ENCODE peak calls at places on chromosomes 12 and 14, in seven cellular contexts. T is PC-3; C is stomach; G is CD4-positive, alpha-beta T cell; A is ovary; I is right atrium auricular region; S is neural progenitor cell. R is an unnamed sample. For H3K27me3, the result is how much of the 10 kb centered on the place peaks cover.

GRCh38 chr14:85532981-85533820 is 3.3 kb downstream of the FLRT2 start:
- DNase-seq in I (peak), G (no peak), A (peak), S (peak), C (peak), T (peak), R (peak)

GRCh38 chr12:97643961-97644360 is 181.4 kb downstream of the RMST start:
- DNase-seq in T (no peak), G (no peak), C (no peak), I (no peak), A (no peak), S (peak), R (no peak)

GRCh38 chr14:99807413-99808132 is 14.4 kb downstream of the EML1 start:
- DNase-seq in A (no peak), I (no peak), C (no peak), S (peak), T (peak), G (no peak), R (no peak)

GRCh38 chr14:83874662-83875061 is 1655.3 kb upstream of the FLRT2 start:
- DNase-seq in I (no peak), T (no peak), G (no peak), C (no peak), A (no peak), S (no peak), R (no peak)

GRCh38 chr14:86221755-86222154 is 691.8 kb downstream of the FLRT2 start:
- DNase-seq in T (no peak), A (no peak), C (no peak), S (peak), I (no peak), G (no peak), R (no peak)

GRCh38 chr14:41663478-41663845 is 56.8 kb downstream of the LRFN5 start:
- DNase-seq in I (no peak), C (no peak), G (no peak), S (no peak), A (no peak), T (peak), R (no peak)

GRCh38 chr12:126087692-126088091 is 1022.5 kb downstream of the AACS start:
- DNase-seq in T (no peak), S (no peak), G (no peak), C (no peak), I (no peak), A (no peak), R (no peak)

GRCh38 chr14:99137913-99138571 is 134.0 kb downstream of the BCL11B start:
- DNase-seq in C (peak), I (no peak), S (no peak), A (no peak), T (no peak), G (no peak), R (no peak)

GRCh38 chr12:110102255-110102654 is 21.9 kb upstream of the IFT81 start:
- DNase-seq in T (peak), I (no peak), C (no peak), A (no peak), S (peak), G (no peak), R (no peak)

GRCh38 chr12:88529531-88530488 is 50.5 kb downstream of the KITLG start:
- DNase-seq in C (no peak), S (peak), T (no peak), A (no peak), I (no peak), G (no peak), R (peak)

GRCh38 chr14:89276424-89276975 is 140.5 kb downstream of the FOXN3 start:
- DNase-seq in C (no peak), G (no peak), T (no peak), S (no peak), I (no peak), A (no peak), R (no peak)

GRCh38 chr12:80494836-80495235 is 50.8 kb downstream of the PTPRQ start:
- DNase-seq in T (no peak), C (no peak), I (no peak), A (no peak), S (no peak), G (no peak), R (no peak)

GRCh38 chr14:76829650-76830421 is 3.6 kb downstream of the LRRC74A start:
- DNase-seq in I (peak), G (no peak), S (peak), C (peak), T (no peak), A (no peak), R (peak)

GRCh38 chr12:33967760-33968159 is 54.5 kb upstream of the ALG10 start:
- DNase-seq in T (peak), S (no peak), A (no peak), I (no peak), G (no peak), C (no peak), R (no peak)

GRCh38 chr14:79701371-79701770 is 509.9 kb downstream of the DIO2 start:
- DNase-seq in G (no peak), A (no peak), I (no peak), C (no peak), S (no peak), T (no peak), R (no peak)

GRCh38 chr12:8628731-8629130 is 16.1 kb upstream of the AICDA start:
- DNase-seq in T (no peak), I (no peak), A (no peak), C (no peak), S (no peak), G (no peak), R (no peak)

GRCh38 chr14:37650356-37651037 is 55.1 kb downstream of the TTC6 start:
- DNase-seq in C (no peak), S (peak), A (no peak), I (no peak), T (peak), G (no peak), R (no peak)

GRCh38 chr14:22296722-22297121 is 292.3 kb downstream of the DAD1 start:
- DNase-seq in T (peak), A (no peak), I (no peak), S (no peak), C (no peak), G (no peak), R (no peak)

GRCh38 chr12:114679452-114679875 is 4.5 kb downstream of the TBX3 start:
- DNase-seq in A (no peak), S (peak), T (peak), C (no peak), G (no peak), I (no peak), R (no peak)

GRCh38 chr12:92259852-92260251 is 114.2 kb upstream of the BTG1 start:
- DNase-seq in A (no peak), S (no peak), C (no peak), I (no peak), G (no peak), T (no peak), R (no peak)

GRCh38 chr12:127822743-127823433 is 444.1 kb upstream of the TMEM132C start:
- DNase-seq in T (no peak), S (no peak), I (no peak), C (no peak), A (no peak), G (no peak), R (no peak)

GRCh38 chr12:124695861-124696260 is 128.4 kb upstream of the NCOR2 start:
- DNase-seq in T (peak), G (no peak), S (peak), A (no peak), I (no peak), C (no peak), R (no peak)

GRCh38 chr12:113292547-113292946 is 42.4 kb downstream of the SLC8B1 start:
- DNase-seq in S (no peak), C (no peak), A (no peak), I (no peak), T (no peak), G (no peak), R (no peak)

GRCh38 chr12:121224591-121224990 is 14.7 kb downstream of the P2RX4 start:
- DNase-seq in C (no peak), G (peak), A (peak), I (no peak), S (no peak), T (no peak), R (no peak)

GRCh38 chr14:60575008-60575407 is 66.1 kb downstream of the SIX6 start:
- DNase-seq in G (no peak), A (no peak), I (no peak), C (no peak), S (no peak), T (no peak), R (no peak)

GRCh38 chr12:73067616-73068015 is 795.4 kb downstream of the TRHDE start:
- DNase-seq in G (no peak), T (no peak), C (no peak), I (no peak), S (no peak), A (no peak), R (no peak)

GRCh38 chr12:73076760-73077159 is 804.6 kb downstream of the TRHDE start:
- DNase-seq in S (no peak), A (no peak), G (no peak), T (no peak), C (no peak), I (no peak), R (no peak)

GRCh38 chr12:73072214-73072613 is 800.0 kb downstream of the TRHDE start:
- DNase-seq in G (no peak), S (no peak), T (no peak), A (no peak), I (no peak), C (no peak), R (no peak)
- H3K27me3 ChIP-seq in G (under half), S (under half), T (under half), A (under half), I (under half), C (under half), R (under half)

DNA sequence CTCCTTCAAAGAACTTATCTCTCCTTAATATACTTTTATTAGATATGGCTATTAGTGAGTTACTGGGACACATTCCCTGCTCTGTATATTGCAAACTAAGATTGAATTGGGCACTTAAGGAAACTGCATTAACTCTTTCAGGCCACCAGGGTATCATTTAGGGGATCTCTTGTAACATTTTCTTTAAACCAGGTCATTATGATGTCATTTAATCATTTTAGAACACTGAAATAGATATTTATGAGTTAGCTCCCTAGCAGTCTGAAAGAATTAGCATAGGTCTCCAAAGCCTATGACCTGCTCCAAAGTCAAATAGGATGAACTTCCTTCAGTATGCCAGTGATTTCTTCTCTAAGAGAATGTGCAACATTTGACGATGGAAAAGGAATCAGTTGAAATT is 506.9 kb downstream of the FOXG1 start:
- DNase-seq in G (no peak), C (no peak), S (no peak), I (no peak), T (no peak), A (no peak), R (no peak)
- TF ChIP-seq CTCF in G (no peak), C (no peak), S (peak), I (no peak), T (peak), A (no peak), R (no peak)

DNA sequence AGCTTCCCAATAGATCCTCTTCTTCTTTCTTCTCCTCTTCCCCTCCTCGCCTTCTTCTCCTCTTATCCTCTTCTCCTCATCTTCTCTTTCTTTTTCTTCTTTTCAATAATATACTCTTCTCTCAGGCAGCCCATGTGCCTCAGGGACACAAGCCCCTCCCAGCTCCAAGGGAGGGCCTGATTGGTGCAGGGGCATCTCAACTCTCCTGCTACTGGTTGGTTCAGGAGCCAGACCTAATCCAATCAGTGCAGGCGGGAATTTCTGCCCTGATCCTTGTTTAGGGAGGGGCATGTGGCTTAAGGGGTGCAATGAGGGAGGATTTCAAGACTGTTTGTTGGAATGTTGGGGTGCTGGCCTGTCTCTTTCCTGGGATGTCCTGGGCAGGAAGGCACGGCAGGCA is 9.0 kb downstream of the SERPINA12 start:
- DNase-seq in T (no peak), A (no peak), G (no peak), S (no peak), C (no peak), I (no peak), R (no peak)
- H3K27me3 ChIP-seq in T (under half), A (under half), G (under half), S (under half), C (under half), I (under half), R (under half)

DNA sequence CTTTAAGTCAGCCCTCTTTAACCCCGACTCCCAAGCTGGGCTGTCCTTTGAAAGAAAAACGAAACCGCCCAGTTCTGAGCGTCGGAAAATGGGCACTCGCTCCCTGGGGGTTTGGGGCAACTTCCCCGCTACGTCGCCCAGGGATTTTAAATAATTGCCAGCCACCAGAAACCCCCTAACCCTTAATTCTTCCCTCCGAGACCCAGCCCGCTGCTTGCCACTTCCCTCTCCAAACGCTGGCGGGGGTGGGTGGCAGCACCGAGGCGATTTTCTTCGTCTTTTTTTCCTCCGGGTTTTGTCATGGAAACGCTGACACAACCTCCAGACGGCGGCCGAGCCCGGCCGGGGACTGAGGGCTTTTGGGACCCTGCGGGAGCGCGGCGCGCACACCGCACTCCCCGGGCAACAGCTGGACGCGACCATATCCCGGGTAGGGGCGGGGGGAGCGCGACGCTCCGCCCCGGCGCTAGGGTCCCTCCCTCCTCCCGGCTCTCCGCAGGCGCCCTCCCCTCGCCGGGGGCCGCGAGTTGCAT is at the start of gene CHST11:
- DNase-seq in C (peak), G (peak), I (peak), A (peak), S (peak), T (peak), R (peak)
- TF ChIP-seq CTCF in C (no peak), G (no peak), I (peak), A (no peak), S (peak), T (no peak), R (peak)

GRCh38 chr12:214005-214736 is at the start of gene SLC6A12:
- DNase-seq in T (no peak), I (no peak), S (peak), C (no peak), G (no peak), A (no peak), R (no peak)
- H3K27me3 ChIP-seq in T (under half), I (under half), S (half or more), C (under half), G (under half), A (under half), R (under half)

DNA sequence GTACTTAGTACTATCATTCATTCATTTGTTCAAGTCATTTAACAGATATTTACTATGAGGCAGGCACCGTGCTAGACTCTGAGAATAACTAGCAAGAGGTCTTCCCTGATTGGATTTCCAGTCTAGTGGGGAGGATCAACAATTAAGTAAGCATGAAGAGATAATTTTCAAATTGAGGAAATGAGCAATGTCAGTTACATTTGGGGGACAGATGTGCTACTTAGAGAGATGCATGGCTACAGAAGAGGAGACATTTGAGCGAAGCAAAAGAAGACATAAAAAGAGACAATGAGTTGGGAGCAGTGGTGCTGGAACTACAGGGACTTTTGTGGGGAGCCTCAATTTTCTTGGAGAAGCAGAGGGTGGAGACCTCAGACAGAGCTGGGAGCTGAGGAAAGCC is 7.7 kb downstream of the KCNA5 start:
- DNase-seq in T (no peak), I (no peak), G (no peak), S (no peak), A (no peak), C (no peak), R (no peak)
- TF ChIP-seq CTCF in T (no peak), I (no peak), G (no peak), S (no peak), A (no peak), C (no peak), R (no peak)